ENCODE peak calls at places on chromosomes 7 and 10, in four cellular contexts. One of them, this sample, is unnamed.

GRCh38 chr7:84841809-84842208 is 345.0 kb downstream of the SEMA3D start:
- DNase-seq in T follicular helper cell: no peak
- DNase-seq in left ventricle myocardium superior: no peak
- DNase-seq in activated T-cell treated with anti-CD3 and anti-CD28 coated beads for 1 hour: no peak
- DNase-seq in this sample: no peak

GRCh38 chr7:71430246-71430645 is 298.3 kb downstream of the GALNT17 start:
- DNase-seq in T follicular helper cell: no peak
- DNase-seq in left ventricle myocardium superior: no peak
- DNase-seq in activated T-cell treated with anti-CD3 and anti-CD28 coated beads for 1 hour: no peak
- DNase-seq in this sample: no peak

GRCh38 chr7:157440346-157441022 is 103.7 kb downstream of the DNAJB6 start:
- DNase-seq in T follicular helper cell: no peak
- DNase-seq in left ventricle myocardium superior: no peak
- DNase-seq in activated T-cell treated with anti-CD3 and anti-CD28 coated beads for 1 hour: no peak
- DNase-seq in this sample: no peak

GRCh38 chr7:100215895-100216294 is 3.9 kb upstream of the PVRIG start:
- DNase-seq in left ventricle myocardium superior: peak
- DNase-seq in activated T-cell treated with anti-CD3 and anti-CD28 coated beads for 1 hour: no peak
- DNase-seq in T follicular helper cell: no peak
- DNase-seq in this sample: peak

GRCh38 chr7:112398534-112398933 is 51.7 kb upstream of the IFRD1 start:
- DNase-seq in T follicular helper cell: no peak
- DNase-seq in left ventricle myocardium superior: no peak
- DNase-seq in activated T-cell treated with anti-CD3 and anti-CD28 coated beads for 1 hour: no peak
- DNase-seq in this sample: no peak

GRCh38 chr10:132185601-132186487 is 904 bp upstream of the DPYSL4 start:
- DNase-seq in activated T-cell treated with anti-CD3 and anti-CD28 coated beads for 1 hour: peak
- DNase-seq in left ventricle myocardium superior: peak
- DNase-seq in T follicular helper cell: peak
- DNase-seq in this sample: no peak

GRCh38 chr10:5873515-5873995 is 16.1 kb downstream of the ANKRD16 start:
- DNase-seq in activated T-cell treated with anti-CD3 and anti-CD28 coated beads for 1 hour: peak
- DNase-seq in left ventricle myocardium superior: peak
- DNase-seq in T follicular helper cell: peak
- DNase-seq in this sample: peak

GRCh38 chr7:6242561-6242960 is 29.9 kb downstream of the CYTH3 start:
- DNase-seq in T follicular helper cell: no peak
- DNase-seq in left ventricle myocardium superior: no peak
- DNase-seq in activated T-cell treated with anti-CD3 and anti-CD28 coated beads for 1 hour: no peak
- DNase-seq in this sample: no peak

GRCh38 chr7:47403341-47403866 is 178.5 kb downstream of the TNS3 start:
- DNase-seq in left ventricle myocardium superior: no peak
- DNase-seq in T follicular helper cell: no peak
- DNase-seq in activated T-cell treated with anti-CD3 and anti-CD28 coated beads for 1 hour: no peak
- DNase-seq in this sample: no peak

GRCh38 chr10:70111496-70111895 is 21.1 kb downstream of the AIFM2 start:
- DNase-seq in T follicular helper cell: no peak
- DNase-seq in activated T-cell treated with anti-CD3 and anti-CD28 coated beads for 1 hour: no peak
- DNase-seq in left ventricle myocardium superior: no peak
- DNase-seq in this sample: no peak

GRCh38 chr7:151864561-151864960 is 12.4 kb downstream of the PRKAG2 start:
- DNase-seq in activated T-cell treated with anti-CD3 and anti-CD28 coated beads for 1 hour: no peak
- DNase-seq in T follicular helper cell: no peak
- DNase-seq in left ventricle myocardium superior: no peak
- DNase-seq in this sample: no peak

GRCh38 chr10:110020265-110020664 is 12.5 kb downstream of the ADD3 start:
- DNase-seq in left ventricle myocardium superior: no peak
- DNase-seq in T follicular helper cell: no peak
- DNase-seq in activated T-cell treated with anti-CD3 and anti-CD28 coated beads for 1 hour: no peak
- DNase-seq in this sample: no peak

GRCh38 chr7:4828720-4829383 is 33.0 kb downstream of the PAPOLB start:
- DNase-seq in activated T-cell treated with anti-CD3 and anti-CD28 coated beads for 1 hour: no peak
- DNase-seq in T follicular helper cell: no peak
- DNase-seq in left ventricle myocardium superior: no peak
- DNase-seq in this sample: no peak

GRCh38 chr7:47191876-47192291 is 390.0 kb downstream of the TNS3 start:
- DNase-seq in activated T-cell treated with anti-CD3 and anti-CD28 coated beads for 1 hour: no peak
- DNase-seq in T follicular helper cell: no peak
- DNase-seq in left ventricle myocardium superior: no peak
- DNase-seq in this sample: no peak

GRCh38 chr10:43959854-43960415 is 311.3 kb upstream of the ZNF32 start:
- DNase-seq in T follicular helper cell: no peak
- DNase-seq in left ventricle myocardium superior: no peak
- DNase-seq in activated T-cell treated with anti-CD3 and anti-CD28 coated beads for 1 hour: no peak
- DNase-seq in this sample: no peak

GRCh38 chr10:130109796-130110235 is 814 bp downstream of the C10orf143 start:
- DNase-seq in left ventricle myocardium superior: peak
- DNase-seq in activated T-cell treated with anti-CD3 and anti-CD28 coated beads for 1 hour: peak
- DNase-seq in T follicular helper cell: peak
- DNase-seq in this sample: peak

GRCh38 chr10:1156921-1157614 is 100.9 kb downstream of the WDR37 start:
- DNase-seq in activated T-cell treated with anti-CD3 and anti-CD28 coated beads for 1 hour: no peak
- DNase-seq in T follicular helper cell: no peak
- DNase-seq in left ventricle myocardium superior: no peak
- DNase-seq in this sample: no peak

GRCh38 chr7:35630024-35630423 is 64.9 kb downstream of the HERPUD2 start:
- DNase-seq in activated T-cell treated with anti-CD3 and anti-CD28 coated beads for 1 hour: no peak
- DNase-seq in left ventricle myocardium superior: no peak
- DNase-seq in T follicular helper cell: no peak
- DNase-seq in this sample: no peak

GRCh38 chr7:103073989-103074518 is 542 bp downstream of the FBXL13 start:
- DNase-seq in activated T-cell treated with anti-CD3 and anti-CD28 coated beads for 1 hour: no peak
- DNase-seq in left ventricle myocardium superior: no peak
- DNase-seq in T follicular helper cell: no peak
- DNase-seq in this sample: no peak

GRCh38 chr7:88615336-88615735 is 144.2 kb upstream of the ZNF804B start:
- DNase-seq in activated T-cell treated with anti-CD3 and anti-CD28 coated beads for 1 hour: no peak
- DNase-seq in T follicular helper cell: no peak
- DNase-seq in left ventricle myocardium superior: no peak
- DNase-seq in this sample: no peak

GRCh38 chr10:17179002-17179401 is 22.5 kb downstream of the TRDMT1 start:
- DNase-seq in activated T-cell treated with anti-CD3 and anti-CD28 coated beads for 1 hour: no peak
- DNase-seq in left ventricle myocardium superior: no peak
- DNase-seq in T follicular helper cell: no peak
- DNase-seq in this sample: no peak

GRCh38 chr10:21264271-21264670 is 261.2 kb downstream of the SKIDA1 start:
- DNase-seq in activated T-cell treated with anti-CD3 and anti-CD28 coated beads for 1 hour: no peak
- DNase-seq in left ventricle myocardium superior: no peak
- DNase-seq in T follicular helper cell: no peak
- DNase-seq in this sample: no peak

GRCh38 chr10:64191304-64191703 is 670.1 kb downstream of the REEP3 start:
- DNase-seq in T follicular helper cell: no peak
- DNase-seq in left ventricle myocardium superior: no peak
- DNase-seq in activated T-cell treated with anti-CD3 and anti-CD28 coated beads for 1 hour: no peak
- DNase-seq in this sample: no peak

GRCh38 chr7:141646826-141647480 is 55.0 kb downstream of the DENND11 start:
- DNase-seq in T follicular helper cell: no peak
- DNase-seq in activated T-cell treated with anti-CD3 and anti-CD28 coated beads for 1 hour: no peak
- DNase-seq in left ventricle myocardium superior: no peak
- DNase-seq in this sample: no peak

GRCh38 chr7:44060948-44061644 is 4.3 kb downstream of the PGAM2 start:
- DNase-seq in activated T-cell treated with anti-CD3 and anti-CD28 coated beads for 1 hour: no peak
- DNase-seq in left ventricle myocardium superior: peak
- DNase-seq in T follicular helper cell: no peak
- DNase-seq in this sample: no peak

GRCh38 chr7:35004531-35005096 is 32.7 kb downstream of the DPY19L1 start:
- DNase-seq in T follicular helper cell: no peak
- DNase-seq in activated T-cell treated with anti-CD3 and anti-CD28 coated beads for 1 hour: no peak
- DNase-seq in left ventricle myocardium superior: no peak
- DNase-seq in this sample: no peak

GRCh38 chr10:121990015-121990677 is 1.2 kb downstream of the TACC2 start:
- DNase-seq in activated T-cell treated with anti-CD3 and anti-CD28 coated beads for 1 hour: no peak
- DNase-seq in T follicular helper cell: no peak
- DNase-seq in left ventricle myocardium superior: no peak
- DNase-seq in this sample: no peak

GRCh38 chr10:91034042-91034441 is 113.2 kb upstream of the ANKRD1 start:
- DNase-seq in T follicular helper cell: no peak
- DNase-seq in left ventricle myocardium superior: no peak
- DNase-seq in activated T-cell treated with anti-CD3 and anti-CD28 coated beads for 1 hour: no peak
- DNase-seq in this sample: no peak

GRCh38 chr7:155236386-155236785 is 61.3 kb upstream of the INSIG1 start:
- DNase-seq in activated T-cell treated with anti-CD3 and anti-CD28 coated beads for 1 hour: no peak
- DNase-seq in left ventricle myocardium superior: no peak
- DNase-seq in T follicular helper cell: no peak
- DNase-seq in this sample: no peak

GRCh38 chr7:122329145-122329802 is 24.7 kb upstream of the FEZF1 start:
- DNase-seq in T follicular helper cell: no peak
- DNase-seq in left ventricle myocardium superior: no peak
- DNase-seq in activated T-cell treated with anti-CD3 and anti-CD28 coated beads for 1 hour: no peak
- DNase-seq in this sample: no peak

GRCh38 chr7:158430308-158431034 is 157.2 kb downstream of the PTPRN2 start:
- DNase-seq in activated T-cell treated with anti-CD3 and anti-CD28 coated beads for 1 hour: no peak
- DNase-seq in left ventricle myocardium superior: no peak
- DNase-seq in T follicular helper cell: no peak
- DNase-seq in this sample: no peak

GRCh38 chr10:79027147-79028055 is 41.4 kb upstream of the ZMIZ1 start:
- DNase-seq in left ventricle myocardium superior: no peak
- DNase-seq in T follicular helper cell: no peak
- DNase-seq in activated T-cell treated with anti-CD3 and anti-CD28 coated beads for 1 hour: no peak
- DNase-seq in this sample: no peak